ENCODE peak calls at places on chromosomes 1 and 21, in six cellular contexts. K is aorta; V is body of pancreas; W is stomach; B is right atrium auricular region; E is CD4-positive, alpha-beta memory T cell. A is an unnamed sample. For H3K9me3, the result is how much of the 10 kb centered on the place peaks cover.

GRCh38 chr1:214991691-214992315 is 90.7 kb upstream of the KCNK2 start:
- DNase-seq in K (no peak), V (no peak), W (no peak), B (no peak), E (no peak), A (no peak)

GRCh38 chr1:233172201-233172600 is 123.3 kb downstream of the PCNX2 start:
- DNase-seq in K (no peak), V (no peak), W (no peak), B (no peak), E (no peak), A (no peak)

GRCh38 chr21:34800797-34801518 is 132.2 kb downstream of the CLIC6 start:
- DNase-seq in K (no peak), V (no peak), W (no peak), B (no peak), E (no peak), A (no peak)

GRCh38 chr1:169809370-169810095 is 14.8 kb upstream of the METTL18 start:
- DNase-seq in K (no peak), V (peak), W (no peak), B (no peak), E (peak), A (peak)

GRCh38 chr1:234458352-234459027 is 20.5 kb downstream of the TARBP1 start:
- DNase-seq in K (no peak), V (no peak), W (no peak), B (no peak), E (no peak), A (no peak)

GRCh38 chr1:32471695-32472362 is 7.0 kb downstream of the ZBTB8B start:
- DNase-seq in K (no peak), V (no peak), W (no peak), B (no peak), E (no peak), A (no peak)

GRCh38 chr1:226549937-226550670 is 1.5 kb downstream of the STUM start:
- DNase-seq in K (no peak), V (peak), W (peak), B (no peak), E (peak), A (no peak)

GRCh38 chr21:37758997-37759396 is 157.3 kb downstream of the KCNJ6 start:
- DNase-seq in K (peak), V (peak), W (peak), B (no peak), E (no peak), A (peak)

GRCh38 chr1:30512253-30512921 is 211.0 kb downstream of the MATN1 start:
- DNase-seq in K (no peak), V (no peak), W (peak), B (no peak), E (no peak), A (no peak)

GRCh38 chr21:46066843-46067331 is 31.0 kb upstream of the COL6A2 start:
- DNase-seq in K (peak), V (no peak), W (peak), B (peak), E (no peak), A (no peak)

GRCh38 chr1:228007054-228007800 is 429 bp downstream of the WNT3A start:
- DNase-seq in K (no peak), V (peak), W (peak), B (peak), E (no peak), A (no peak)

GRCh38 chr1:226912587-226913176 is 27.4 kb upstream of the COQ8A start:
- DNase-seq in K (no peak), V (peak), W (peak), B (no peak), E (peak), A (no peak)

GRCh38 chr1:85992756-85993155 is 163.8 kb downstream of the COL24A1 start:
- DNase-seq in K (no peak), V (no peak), W (no peak), B (no peak), E (no peak), A (peak)

GRCh38 chr1:119279441-119280415 is 88.9 kb upstream of the HAO2 start:
- DNase-seq in K (no peak), V (no peak), W (no peak), B (no peak), E (no peak), A (no peak)

GRCh38 chr21:24225432-24225831 is 1381.8 kb downstream of the MRPL39 start:
- DNase-seq in K (no peak), V (no peak), W (no peak), B (no peak), E (no peak), A (peak)

GRCh38 chr1:78840447-78841251 is 165.9 kb downstream of the ADGRL4 start:
- DNase-seq in K (no peak), V (no peak), W (no peak), B (no peak), E (no peak), A (peak)

GRCh38 chr21:25970254-25970930 is 200.2 kb downstream of the APP start:
- DNase-seq in K (no peak), V (no peak), W (no peak), B (no peak), E (no peak), A (no peak)

GRCh38 chr1:203168256-203168786 is 7.3 kb downstream of the MYBPH start:
- DNase-seq in K (no peak), V (no peak), W (no peak), B (no peak), E (no peak), A (no peak)

GRCh38 chr1:6747679-6748078 is 37.6 kb upstream of the CAMTA1 start:
- DNase-seq in K (no peak), V (no peak), W (no peak), B (no peak), E (no peak), A (no peak)

GRCh38 chr1:19040010-19040680 is 83.7 kb upstream of the IFFO2 start:
- DNase-seq in K (no peak), V (peak), W (no peak), B (no peak), E (no peak), A (no peak)

GRCh38 chr21:25956993-25957714 is 213.4 kb downstream of the APP start:
- DNase-seq in K (no peak), V (no peak), W (no peak), B (no peak), E (no peak), A (peak)

GRCh38 chr1:236516929-236517704 is 6.7 kb upstream of the LGALS8 start:
- DNase-seq in K (no peak), V (no peak), W (no peak), B (no peak), E (peak), A (peak)

GRCh38 chr1:106268070-106268469 is 788.4 kb upstream of the PRMT6 start:
- DNase-seq in K (no peak), V (no peak), W (no peak), B (no peak), E (no peak), A (no peak)

GRCh38 chr1:212554401-212554800 is 54.2 kb upstream of the ATF3 start:
- DNase-seq in K (no peak), V (no peak), W (no peak), B (no peak), E (no peak), A (no peak)

GRCh38 chr1:97247196-97247595 is 525.6 kb downstream of the PTBP2 start:
- DNase-seq in K (no peak), V (no peak), W (no peak), B (no peak), E (no peak), A (no peak)

GRCh38 chr1:209377995-209378394 is 205.5 kb upstream of the CAMK1G start:
- DNase-seq in K (no peak), V (no peak), W (no peak), B (no peak), E (no peak), A (no peak)

GRCh38 chr1:168643152-168643551 is 66.7 kb downstream of the XCL1 start:
- DNase-seq in K (no peak), V (no peak), W (no peak), B (no peak), E (no peak), A (no peak)

DNA sequence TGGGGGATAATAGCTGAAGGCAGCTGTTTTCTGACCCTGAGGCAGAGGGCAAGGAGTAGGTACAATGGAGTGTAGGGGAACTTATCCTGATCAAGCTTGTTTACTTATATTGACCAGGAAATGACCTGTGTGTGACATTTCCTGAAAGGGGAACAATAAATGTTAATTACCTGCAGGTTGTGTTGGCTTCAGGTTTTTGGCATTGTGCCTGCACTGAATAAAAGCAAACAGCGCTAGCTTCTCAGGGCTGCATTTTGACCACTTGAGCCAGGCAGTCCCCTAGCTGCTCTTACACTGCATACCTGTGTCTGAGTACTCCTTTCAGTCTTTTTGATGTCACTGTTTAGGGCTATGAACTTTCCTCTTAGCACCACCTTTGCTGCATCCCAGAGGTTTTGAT is 40.6 kb downstream of the DRAM2 start:
- DNase-seq in K (no peak), V (no peak), W (peak), B (no peak), E (no peak), A (no peak)
- H3K9me3 ChIP-seq in K (under half), V (under half), W (under half), B (under half), E (under half), A (under half)

GRCh38 chr21:41868062-41868710 is 11.0 kb downstream of the PRDM15 start:
- DNase-seq in K (no peak), V (no peak), W (no peak), B (no peak), E (no peak), A (no peak)
- H3K27ac ChIP-seq in K (no peak), V (no peak), W (no peak), B (no peak), E (no peak), A (no peak)

DNA sequence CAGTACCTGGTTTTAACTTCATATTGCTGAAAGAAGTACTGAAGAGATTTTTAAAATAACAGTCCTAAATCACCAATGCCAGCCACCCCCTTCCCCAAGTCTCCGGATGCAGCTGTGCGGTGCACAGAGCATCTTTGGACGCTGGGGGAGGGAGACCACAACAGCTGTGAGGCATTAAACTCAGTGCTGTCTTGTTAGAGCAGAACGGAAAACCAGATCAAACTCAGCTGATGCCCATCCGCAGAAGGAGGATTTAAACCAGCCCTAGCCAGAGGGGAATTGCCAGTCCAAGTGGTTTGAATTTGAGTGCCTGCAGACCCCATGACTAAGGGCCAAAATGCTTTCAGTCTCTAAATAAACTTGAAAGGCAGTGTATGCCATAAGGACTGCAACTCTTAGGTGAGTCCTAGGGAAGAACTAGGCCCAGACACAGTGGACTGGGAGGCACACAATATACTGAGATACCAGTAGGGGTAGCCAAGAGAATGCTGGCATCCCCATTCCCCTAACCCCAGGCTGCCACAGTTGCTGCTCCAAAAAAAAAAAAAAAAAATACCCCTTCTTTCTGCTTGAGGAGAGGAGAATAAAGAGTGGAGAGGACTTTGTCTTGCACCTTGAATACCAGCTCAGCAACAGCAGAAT is 576.2 kb downstream of the NEGR1 start:
- DNase-seq in K (no peak), V (no peak), W (no peak), B (no peak), E (no peak), A (peak)
- H3K9me3 ChIP-seq in K (under half), V (under half), W (under half), B (under half), E (under half), A (under half)

GRCh38 chr1:25167269-25168192 is 64.8 kb downstream of the SYF2 start:
- DNase-seq in K (no peak), V (no peak), W (no peak), B (no peak), E (no peak), A (no peak)

GRCh38 chr1:25166847-25167246 is 65.5 kb downstream of the SYF2 start:
- DNase-seq in K (no peak), V (no peak), W (no peak), B (no peak), E (no peak), A (no peak)

GRCh38 chr1:25163986-25164385 is 68.3 kb downstream of the SYF2 start:
- DNase-seq in K (no peak), V (no peak), W (no peak), B (no peak), E (no peak), A (no peak)

GRCh38 chr1:25157846-25158245 is 74.5 kb downstream of the SYF2 start:
- DNase-seq in K (no peak), V (no peak), W (no peak), B (no peak), E (no peak), A (no peak)

GRCh38 chr1:25161981-25162380 is 70.3 kb downstream of the SYF2 start:
- DNase-seq in K (no peak), V (no peak), W (no peak), B (no peak), E (no peak), A (no peak)
- H3K27ac ChIP-seq in K (no peak), V (no peak), W (no peak), B (no peak), E (no peak), A (no peak)

GRCh38 chr21:7947422-7947821 is 2574.0 kb upstream of the TPTE start:
- DNase-seq in K (no peak), V (no peak), W (no peak), B (no peak), E (no peak), A (no peak)

GRCh38 chr21:7952648-7953047 is 2568.7 kb upstream of the TPTE start:
- DNase-seq in K (no peak), V (no peak), W (no peak), B (no peak), E (no peak), A (no peak)

GRCh38 chr21:7953058-7953457 is 2568.3 kb upstream of the TPTE start:
- DNase-seq in K (no peak), V (no peak), W (no peak), B (no peak), E (no peak), A (no peak)

GRCh38 chr21:7957713-7958064 is 2563.7 kb upstream of the TPTE start:
- DNase-seq in K (no peak), V (no peak), W (no peak), B (no peak), E (no peak), A (no peak)

DNA sequence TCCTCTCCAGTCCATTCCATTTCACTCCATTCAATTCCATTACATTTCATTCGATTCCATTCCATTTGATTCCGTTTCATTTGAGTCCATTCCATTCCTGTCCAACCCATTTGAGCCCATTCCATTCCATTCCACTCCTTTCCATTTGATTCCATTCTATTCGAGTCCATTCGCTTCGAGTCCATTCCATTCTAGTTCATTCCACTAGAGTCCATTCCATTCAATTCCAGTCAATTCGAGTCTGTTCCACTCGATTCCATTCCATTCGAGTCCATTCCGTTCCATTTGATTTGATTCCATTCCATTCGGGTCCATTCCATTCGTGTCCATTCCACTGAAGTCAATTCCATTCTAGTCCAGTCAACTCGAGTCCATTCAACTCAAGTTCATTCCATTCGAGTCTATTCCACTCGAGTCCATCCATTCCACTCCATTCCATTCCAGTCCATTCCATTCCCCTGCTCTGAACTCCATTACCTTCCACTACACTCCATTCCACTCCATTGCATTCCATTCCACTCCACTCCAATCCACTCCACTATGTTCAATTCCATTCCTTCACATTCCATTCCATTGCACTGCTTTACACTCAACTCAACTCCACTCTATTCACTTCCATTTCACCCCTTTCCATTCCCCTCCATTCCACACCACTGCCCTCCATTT is 2569.4 kb upstream of the TPTE start:
- DNase-seq in K (no peak), V (no peak), W (no peak), B (no peak), E (no peak), A (no peak)
- H3K9me3 ChIP-seq in K (under half), V (under half), W (under half), B (under half), E (under half), A (half or more)

GRCh38 chr1:178740491-178740890 is 15.4 kb downstream of the RALGPS2 start:
- DNase-seq in K (no peak), V (no peak), W (no peak), B (no peak), E (no peak), A (no peak)
- H3K27ac ChIP-seq in K (no peak), V (no peak), W (no peak), B (no peak), E (no peak), A (no peak)

A was measured in AG04450.